ENCODE peak calls at places on chromosomes 7 and 10, in eight cellular contexts. C is activated CD8-positive, alpha-beta memory T cell treated with anti-CD3 and anti-CD28 coated beads, Interleukin-2, amount 50 U/mL, for 4 hours; Z is mesothelial cell of epicardium; T is Daoy; Y is adrenal gland; G is kidney; S is Kasumi-1; J is transverse colon. P is an unnamed sample.

GRCh38 chr10:4677296-4678021 is 148.5 kb upstream of the AKR1E2 start:
- DNase-seq in C (no peak), Z (no peak), T (no peak), Y (no peak), G (no peak), S (no peak), J (no peak), P (no peak)

GRCh38 chr10:113226404-113226803 is 276.4 kb downstream of the TCF7L2 start:
- DNase-seq in C (no peak), Z (no peak), T (no peak), Y (no peak), G (no peak), S (no peak), J (no peak), P (no peak)

GRCh38 chr10:27801171-27801785 is 55.7 kb upstream of the MKX start:
- DNase-seq in C (no peak), Z (no peak), T (no peak), Y (no peak), G (no peak), S (no peak), J (no peak), P (no peak)

GRCh38 chr7:103685646-103686418 is 239.8 kb upstream of the SLC26A5 start:
- DNase-seq in C (no peak), Z (no peak), T (no peak), Y (no peak), G (no peak), S (no peak), J (no peak), P (no peak)

GRCh38 chr10:74272288-74272687 is 121.3 kb downstream of the ADK start:
- DNase-seq in C (no peak), Z (no peak), T (no peak), Y (no peak), G (no peak), S (no peak), J (no peak), P (no peak)

GRCh38 chr10:36446873-36447272 is 678.5 kb upstream of the ANKRD30A start:
- DNase-seq in C (no peak), Z (no peak), T (no peak), Y (peak; percentile 57), G (peak; percentile 68), S (no peak), J (no peak), P (no peak)

GRCh38 chr7:46989247-46989646 is 592.7 kb downstream of the TNS3 start:
- DNase-seq in C (no peak), Z (no peak), T (no peak), Y (no peak), G (no peak), S (no peak), J (no peak), P (no peak)

GRCh38 chr7:135673360-135673706 is 11.0 kb downstream of the STMP1 start:
- DNase-seq in C (no peak), Z (no peak), T (peak; percentile 64), Y (no peak), G (no peak), S (no peak), J (no peak), P (no peak)

GRCh38 chr7:1632916-1633785 is 36.9 kb upstream of the ELFN1 start:
- DNase-seq in C (no peak), Z (no peak), T (no peak), Y (no peak), G (no peak), S (no peak), J (no peak), P (no peak)

P was measured in HTR-8/SVneo.